ENCODE peak calls at places on chromosomes 11 and 22, in seven cellular contexts. P is glutamatergic neuron; G is activated CD8-positive, alpha-beta memory T cell treated with anti-CD3 and anti-CD28 coated beads for 1 hour; A is NCI-H774; K is NCI-H2081 treated with DMSO at 0.1 percent for 48 hours; L is lower leg skin; W is pancreas. C is an unnamed sample.

GRCh38 chr11:70697701-70698100 is 299.4 kb downstream of the CTTN start:
- DNase-seq in L (no peak), G (no peak), W (no peak), K (no peak), P (no peak), A (no peak), C (no peak)

GRCh38 chr22:50178871-50179869 is 6.5 kb upstream of the TRABD start:
- DNase-seq in G (no peak), L (no peak), A (no peak), P (peak; percentile 33), K (no peak), W (peak; percentile 31), C (no peak)

GRCh38 chr11:27757953-27758352 is 57.7 kb upstream of the BDNF start:
- DNase-seq in K (no peak), G (no peak), W (no peak), A (no peak), L (no peak), P (no peak), C (no peak)

GRCh38 chr11:111373590-111373989 is 5.5 kb downstream of the POU2AF1 start:
- DNase-seq in A (no peak), G (no peak), K (no peak), P (no peak), L (no peak), W (no peak), C (peak; percentile 36)

GRCh38 chr11:1070594-1071462 is 3.8 kb upstream of the MUC2 start:
- DNase-seq in A (no peak), P (no peak), L (no peak), K (no peak), W (no peak), G (no peak), C (no peak)

GRCh38 chr11:46248270-46249102 is 29.0 kb upstream of the CREB3L1 start:
- DNase-seq in W (no peak), A (no peak), P (no peak), K (no peak), L (no peak), G (no peak), C (no peak)

GRCh38 chr11:95520765-95521542 is 268.6 kb downstream of the FAM76B start:
- DNase-seq in G (no peak), L (no peak), K (no peak), A (no peak), W (no peak), P (no peak), C (no peak)

GRCh38 chr11:78248191-78248590 is 59.5 kb downstream of the USP35 start:
- DNase-seq in P (no peak), L (no peak), A (no peak), K (no peak), G (no peak), W (no peak), C (no peak)

GRCh38 chr11:132549571-132549970 is 982.7 kb downstream of the OPCML start:
- DNase-seq in G (no peak), W (no peak), A (no peak), P (no peak), K (no peak), L (no peak), C (no peak)

GRCh38 chr11:17692006-17692405 is 27.4 kb upstream of the MYOD1 start:
- DNase-seq in L (no peak), W (no peak), A (no peak), P (no peak), G (no peak), K (no peak), C (no peak)

GRCh38 chr11:120068114-120068573 is 69.8 kb downstream of the TRIM29 start:
- DNase-seq in K (no peak), P (no peak), W (no peak), A (peak; percentile 61), L (peak; percentile 70), G (no peak), C (no peak)

GRCh38 chr11:116124916-116125714 is 620.9 kb upstream of the CADM1 start:
- DNase-seq in K (no peak), G (no peak), L (peak; percentile 48), P (no peak), W (no peak), A (no peak), C (no peak)

GRCh38 chr22:17303840-17304779 is 65.2 kb upstream of the CECR2 start:
- DNase-seq in K (no peak), W (no peak), G (no peak), L (peak; percentile 77), A (no peak), P (no peak), C (no peak)

GRCh38 chr11:5564259-5565019 is 16.1 kb upstream of the OR52H1 start:
- DNase-seq in L (no peak), W (no peak), G (no peak), K (no peak), P (no peak), A (no peak), C (no peak)

GRCh38 chr22:26554956-26555355 is 35.0 kb downstream of the TPST2 start:
- DNase-seq in G (no peak), P (no peak), A (no peak), K (no peak), W (no peak), L (no peak), C (no peak)

GRCh38 chr11:75595511-75595910 is 33.5 kb downstream of the SERPINH1 start:
- DNase-seq in L (no peak), A (no peak), W (no peak), K (no peak), G (no peak), P (no peak), C (no peak)

GRCh38 chr11:71498091-71498490 is 29.0 kb upstream of the KRTAP5-7 start:
- DNase-seq in K (no peak), L (peak; percentile 70), A (no peak), G (no peak), P (no peak), W (no peak), C (no peak)

GRCh38 chr22:49853981-49854791 is 542 bp downstream of the ZBED4 start:
- DNase-seq in G (no peak), K (no peak), W (peak; percentile 68), A (no peak), L (peak; percentile 88), P (peak; percentile 45), C (peak; percentile 46)

GRCh38 chr22:48135641-48136040 is 1373.2 kb downstream of the TBC1D22A start:
- DNase-seq in W (no peak), G (no peak), P (no peak), K (no peak), A (no peak), L (no peak), C (no peak)

GRCh38 chr11:69818243-69819108 is 740 bp downstream of the FGF3 start:
- DNase-seq in G (no peak), L (no peak), P (no peak), W (no peak), A (no peak), K (no peak), C (no peak)

GRCh38 chr11:125941606-125942275 is 4.1 kb upstream of the VSIG10L2 start:
- DNase-seq in G (no peak), W (peak; percentile 56), P (peak; percentile 88), L (peak; percentile 88), K (peak; percentile 88), A (peak; percentile 76), C (peak; percentile 48)

GRCh38 chr11:17445240-17445795 is 31.3 kb downstream of the ABCC8 start:
- DNase-seq in L (no peak), G (no peak), A (no peak), W (no peak), K (no peak), P (no peak), C (no peak)

GRCh38 chr11:115247953-115248352 is 256.3 kb downstream of the CADM1 start:
- DNase-seq in G (no peak), K (no peak), P (no peak), L (no peak), W (no peak), A (no peak), C (no peak)

GRCh38 chr22:30262917-30263741 is 3.5 kb downstream of the OSM start:
- DNase-seq in A (no peak), W (peak; percentile 76), L (peak; percentile 95), P (peak; percentile 94), G (peak; percentile 58), K (no peak), C (peak; percentile 73)

GRCh38 chr11:126149759-126150236 is 61.7 kb downstream of the RPUSD4 start:
- DNase-seq in G (no peak), K (no peak), P (no peak), L (no peak), W (no peak), A (no peak), C (no peak)

GRCh38 chr11:86800076-86800955 is at the start of gene PRSS23:
- DNase-seq in L (peak; percentile 92), G (no peak), P (peak; percentile 74), W (peak; percentile 76), A (peak; percentile 73), K (no peak), C (peak; percentile 48)

GRCh38 chr11:7675640-7676039 is 2.3 kb upstream of the CYB5R2 start:
- DNase-seq in L (no peak), P (no peak), A (no peak), W (no peak), G (no peak), K (no peak), C (no peak)

C was measured in RPMI8226.